ENCODE peak calls at places on chromosomes 16 and 17, in eight cellular contexts. O is gastroesophageal sphincter; I is pancreas; S is K562; Q is activated CD8-positive, alpha-beta memory T cell treated with anti-CD3 and anti-CD28 coated beads, Interleukin-2, amount 10 ng/mL, durations not matched to agents 7 days and 5 days; D is T-cell; Y is left lobe of liver; A is left colon. U is an unnamed sample.
A peak's percentile ranks its signal among the peaks of the same experiment; 100 is the strongest.

GRCh38 chr17:16407911-16408588 is 7.3 kb upstream of the TRPV2 start:
- ATAC-seq in O (peak; percentile 67), I (peak; percentile 67), S (peak; percentile 75), Q (no peak), D (no peak), Y (peak; percentile 77), A (peak; percentile 56), U (peak; percentile 44)

GRCh38 chr17:66506641-66507040 is 204.2 kb downstream of the PRKCA start:
- ATAC-seq in O (no peak), I (no peak), S (no peak), Q (no peak), D (no peak), Y (no peak), A (no peak), U (no peak)

GRCh38 chr16:1494129-1494640 is 1.0 kb downstream of the TELO2 start:
- ATAC-seq in O (peak; percentile 54), I (peak; percentile 13), S (peak; percentile 64), Q (no peak), D (no peak), Y (peak; percentile 5), A (peak; percentile 15), U (peak; percentile 24)

GRCh38 chr16:77197747-77198146 is 1.5 kb upstream of the SYCE1L start:
- ATAC-seq in O (no peak), I (no peak), S (no peak), Q (no peak), D (no peak), Y (no peak), A (no peak), U (no peak)

GRCh38 chr16:30434852-30435251 is 5.0 kb upstream of the DCTPP1 start:
- ATAC-seq in O (no peak), I (no peak), S (no peak), Q (no peak), D (no peak), Y (no peak), A (no peak), U (no peak)

GRCh38 chr16:56701534-56701933 is 19.3 kb downstream of the MT1X start:
- ATAC-seq in O (no peak), I (no peak), S (no peak), Q (no peak), D (no peak), Y (no peak), A (no peak), U (peak; percentile 5)

GRCh38 chr16:75256871-75257343 is 5.5 kb upstream of the BCAR1 start:
- ATAC-seq in O (peak; percentile 43), I (peak; percentile 59), S (no peak), Q (no peak), D (no peak), Y (no peak), A (peak; percentile 49), U (no peak)

GRCh38 chr17:3907483-3908216 is 8.6 kb downstream of the P2RX1 start:
- ATAC-seq in O (no peak), I (no peak), S (peak; percentile 76), Q (no peak), D (no peak), Y (peak; percentile 23), A (peak; percentile 76), U (no peak)

GRCh38 chr17:80901319-80901718 is 90.3 kb upstream of the CHMP6 start:
- ATAC-seq in O (no peak), I (peak; percentile 56), S (no peak), Q (no peak), D (no peak), Y (no peak), A (peak; percentile 24), U (no peak)

GRCh38 chr16:78444-79145 is 570 bp downstream of the MPG start:
- ATAC-seq in O (peak; percentile 28), I (peak; percentile 3), S (no peak), Q (peak; percentile 24), D (peak; percentile 24), Y (peak; percentile 43), A (peak; percentile 15), U (no peak)

GRCh38 chr16:58197314-58198012 is 443 bp downstream of the CSNK2A2 start:
- ATAC-seq in O (no peak), I (peak; percentile 13), S (peak; percentile 39), Q (peak; percentile 54), D (peak; percentile 41), Y (peak; percentile 4), A (peak; percentile 22), U (no peak)

GRCh38 chr16:4288148-4288921 is 15.5 kb upstream of the TFAP4 start:
- ATAC-seq in O (peak; percentile 81), I (peak; percentile 89), S (peak; percentile 98), Q (peak; percentile 98), D (peak; percentile 97), Y (peak; percentile 91), A (peak; percentile 93), U (peak; percentile 68)

GRCh38 chr17:13544755-13545154 is 57.0 kb downstream of the HS3ST3A1 start:
- ATAC-seq in O (peak; percentile 37), I (no peak), S (no peak), Q (no peak), D (no peak), Y (no peak), A (no peak), U (no peak)

GRCh38 chr16:24583494-24583893 is 44.1 kb downstream of the RBBP6 start:
- ATAC-seq in O (no peak), I (no peak), S (no peak), Q (no peak), D (no peak), Y (no peak), A (no peak), U (no peak)

GRCh38 chr16:56336711-56337110 is 88.6 kb downstream of the AMFR start:
- ATAC-seq in O (no peak), I (no peak), S (no peak), Q (no peak), D (no peak), Y (no peak), A (no peak), U (no peak)

GRCh38 chr17:40304464-40304863 is 4.5 kb upstream of the RARA start:
- ATAC-seq in O (no peak), I (no peak), S (no peak), Q (no peak), D (no peak), Y (no peak), A (no peak), U (no peak)

GRCh38 chr17:16980813-16981731 is 9.2 kb upstream of the TNFRSF13B start:
- ATAC-seq in O (no peak), I (no peak), S (no peak), Q (no peak), D (no peak), Y (no peak), A (peak; percentile 95), U (peak; percentile 35)

GRCh38 chr17:49647256-49647585 is 30.7 kb downstream of the SPOP start:
- ATAC-seq in O (peak; percentile 31), I (no peak), S (peak; percentile 23), Q (peak; percentile 10), D (no peak), Y (no peak), A (no peak), U (no peak)

GRCh38 chr17:73297934-73298861 is 13.6 kb downstream of the CDC42EP4 start:
- ATAC-seq in O (no peak), I (peak; percentile 36), S (peak; percentile 78), Q (no peak), D (no peak), Y (peak; percentile 50), A (no peak), U (no peak)

GRCh38 chr17:48456584-48456983 is 26.6 kb upstream of the SKAP1 start:
- ATAC-seq in O (no peak), I (peak; percentile 58), S (peak; percentile 86), Q (peak; percentile 56), D (no peak), Y (peak; percentile 43), A (peak; percentile 94), U (peak; percentile 90)

GRCh38 chr17:4764612-4765011 is 7.1 kb upstream of the TM4SF5 start:
- ATAC-seq in O (peak; percentile 60), I (no peak), S (no peak), Q (no peak), D (no peak), Y (peak; percentile 37), A (no peak), U (no peak)

GRCh38 chr17:43468746-43469544 is 14.8 kb upstream of the DHX8 start:
- ATAC-seq in O (peak; percentile 21), I (peak; percentile 28), S (no peak), Q (no peak), D (no peak), Y (no peak), A (no peak), U (peak; percentile 98)

GRCh38 chr17:82390860-82391435 is 19.4 kb downstream of the UTS2R start:
- ATAC-seq in O (peak; percentile 7), I (no peak), S (no peak), Q (no peak), D (no peak), Y (no peak), A (no peak), U (no peak)

GRCh38 chr17:63460018-63460417 is 13.9 kb upstream of the CYB561 start:
- ATAC-seq in O (no peak), I (no peak), S (peak; percentile 57), Q (no peak), D (no peak), Y (no peak), A (no peak), U (peak; percentile 35)

GRCh38 chr17:58513913-58514794 is at the start of gene MTMR4:
- ATAC-seq in O (peak; percentile 41), I (peak; percentile 50), S (peak; percentile 77), Q (peak; percentile 24), D (peak; percentile 12), Y (peak; percentile 57), A (peak; percentile 46), U (peak; percentile 46)

GRCh38 chr17:17749921-17750320 is 68.7 kb downstream of the RAI1 start:
- ATAC-seq in O (no peak), I (peak; percentile 29), S (peak; percentile 61), Q (peak; percentile 20), D (no peak), Y (no peak), A (no peak), U (peak; percentile 3)

GRCh38 chr17:40352779-40353394 is 11.7 kb downstream of the GJD3 start:
- ATAC-seq in O (no peak), I (no peak), S (peak; percentile 18), Q (no peak), D (peak; percentile 38), Y (peak; percentile 42), A (no peak), U (no peak)

GRCh38 chr16:964696-965395 is 5.9 kb downstream of the LMF1 start:
- ATAC-seq in O (no peak), I (no peak), S (no peak), Q (peak; percentile 88), D (peak; percentile 94), Y (no peak), A (peak; percentile 79), U (no peak)

GRCh38 chr16:87550510-87550961 is 51.8 kb upstream of the JPH3 start:
- ATAC-seq in O (peak; percentile 18), I (peak; percentile 73), S (peak; percentile 81), Q (peak; percentile 20), D (peak; percentile 42), Y (peak; percentile 61), A (peak; percentile 70), U (peak; percentile 38)

GRCh38 chr17:72163474-72163873 is 42.7 kb downstream of the SOX9 start:
- ATAC-seq in O (no peak), I (no peak), S (no peak), Q (no peak), D (no peak), Y (no peak), A (no peak), U (no peak)

GRCh38 chr17:82327289-82327688 is 6.3 kb downstream of the SECTM1 start:
- ATAC-seq in O (no peak), I (no peak), S (no peak), Q (no peak), D (no peak), Y (no peak), A (no peak), U (no peak)

GRCh38 chr17:9020824-9021157 is 519 bp upstream of the NTN1 start:
- ATAC-seq in O (no peak), I (no peak), S (no peak), Q (no peak), D (no peak), Y (no peak), A (no peak), U (no peak)

GRCh38 chr17:36221187-36221586 is 10.3 kb downstream of the CCL4L2 start:
- ATAC-seq in O (no peak), I (no peak), S (no peak), Q (no peak), D (no peak), Y (no peak), A (no peak), U (no peak)

GRCh38 chr17:2916362-2916928 is 120.2 kb downstream of the RAP1GAP2 start:
- ATAC-seq in O (no peak), I (no peak), S (no peak), Q (no peak), D (no peak), Y (no peak), A (no peak), U (no peak)